ENCODE peak calls at places on chromosomes 6 and 20, in six cellular contexts. Y is astrocyte of the cerebellum, O is cardiac fibroblast, M is heart left ventricle, T is IMR-90, Z is astrocyte of the spinal cord. G is an unnamed sample.

GRCh38 chr6:152529364-152529763 is 107.8 kb downstream of the SYNE1 start:
- DNase-seq in O (peak), T (peak), Z (no peak), M (no peak), Y (no peak), G (no peak)

GRCh38 chr6:166365221-166365620 is 17.5 kb downstream of the MPC1 start:
- DNase-seq in O (peak), Z (peak), Y (peak), M (no peak), T (peak), G (no peak)

GRCh38 chr20:61461459-61461858 is 209.4 kb downstream of the CDH4 start:
- DNase-seq in Y (no peak), O (no peak), M (no peak), Z (no peak), T (no peak), G (no peak)

GRCh38 chr20:60968853-60969720 is 283.0 kb upstream of the CDH4 start:
- DNase-seq in M (no peak), Y (no peak), O (no peak), Z (no peak), T (no peak), G (no peak)

GRCh38 chr6:21386744-21387143 is 206.8 kb upstream of the SOX4 start:
- DNase-seq in O (no peak), M (no peak), Y (no peak), Z (no peak), T (no peak), G (no peak)

GRCh38 chr6:136408205-136408604 is 118.6 kb upstream of the BCLAF1 start:
- DNase-seq in O (peak), M (no peak), T (peak), Z (peak), Y (peak), G (no peak)

GRCh38 chr20:45044084-45044573 is 56.8 kb downstream of the KCNS1 start:
- DNase-seq in T (peak), M (no peak), Z (peak), O (peak), Y (peak), G (no peak)

GRCh38 chr20:2840967-2841531 is 504 bp downstream of the VPS16 start:
- DNase-seq in T (peak), Z (peak), O (peak), Y (no peak), M (peak), G (no peak)

GRCh38 chr20:48656661-48657211 is 171.1 kb downstream of the PREX1 start:
- DNase-seq in O (no peak), M (no peak), Z (no peak), T (no peak), Y (no peak), G (no peak)

GRCh38 chr6:168070804-168071203 is 8.2 kb downstream of the FRMD1 start:
- DNase-seq in Z (no peak), Y (no peak), T (no peak), O (no peak), M (no peak), G (no peak)

GRCh38 chr6:167565884-167566491 is 241.1 kb downstream of the TTLL2 start:
- DNase-seq in T (no peak), Y (no peak), Z (no peak), M (peak), O (peak), G (no peak)

GRCh38 chr20:52312131-52312729 is 120.7 kb upstream of the ZFP64 start:
- DNase-seq in Z (peak), M (no peak), T (peak), O (peak), Y (peak), G (peak)

GRCh38 chr6:150652848-150653613 is 53.3 kb downstream of the PLEKHG1 start:
- DNase-seq in Z (peak), Y (no peak), T (no peak), O (no peak), M (no peak), G (no peak)

GRCh38 chr20:51122931-51123658 is 100.2 kb upstream of the KCNG1 start:
- DNase-seq in T (no peak), Y (no peak), Z (no peak), M (no peak), O (no peak), G (no peak)

GRCh38 chr6:57267586-57268293 is 45.6 kb upstream of the RAB23 start:
- DNase-seq in O (peak), Y (peak), Z (peak), M (peak), T (peak), G (peak)

GRCh38 chr20:50850721-50851286 is 55.9 kb downstream of the BCAS4 start:
- DNase-seq in M (no peak), Y (no peak), O (peak), Z (no peak), T (no peak), G (no peak)

GRCh38 chr20:50528804-50529351 is 18.7 kb downstream of the PTPN1 start:
- DNase-seq in O (peak), Y (no peak), M (no peak), Z (no peak), T (peak), G (no peak)

GRCh38 chr20:1813674-1814635 is 81.3 kb upstream of the SIRPA start:
- DNase-seq in T (no peak), M (no peak), Z (no peak), O (no peak), Y (no peak), G (no peak)

GRCh38 chr6:138545621-138545980 is 46.3 kb upstream of the NHSL1 start:
- DNase-seq in T (peak), Z (peak), O (peak), M (peak), Y (peak), G (no peak)
- H3K4me3 ChIP-seq in T (peak), Z (peak), O (peak), M (peak), Y (peak), G (no peak)

DNA sequence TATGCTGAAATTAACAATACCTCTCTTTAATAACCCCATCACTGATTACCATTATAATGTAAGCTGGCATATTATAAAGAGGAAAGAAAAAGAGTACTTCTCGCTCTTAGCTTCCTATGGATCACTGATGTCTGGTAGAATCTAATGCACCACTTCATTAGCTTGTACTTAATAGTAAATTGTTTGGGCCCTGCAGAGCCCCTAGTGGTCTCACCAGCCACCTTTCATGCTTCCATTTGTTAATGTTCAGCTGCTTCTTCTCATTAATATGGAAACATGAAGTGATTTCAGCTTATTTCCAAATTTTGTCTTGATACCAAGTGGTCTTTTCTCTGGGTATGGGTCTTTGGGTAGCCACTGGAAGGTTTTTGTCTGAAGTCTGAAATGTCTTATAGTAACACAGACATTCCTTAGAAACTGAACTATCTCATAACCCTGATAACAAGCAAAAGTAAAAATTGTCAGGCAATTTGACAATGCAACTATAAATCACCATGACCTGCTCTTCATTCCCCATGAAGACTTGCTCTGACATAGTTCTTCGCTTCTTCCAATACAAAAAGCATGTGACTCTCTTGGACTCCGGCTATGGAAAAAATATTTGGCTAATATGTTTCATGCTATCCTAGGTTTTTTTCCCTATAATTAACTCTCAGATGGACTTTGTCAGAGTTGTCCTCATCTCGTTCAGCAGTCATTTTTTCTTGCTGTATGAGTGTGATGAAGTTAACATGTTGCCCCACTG is 395.8 kb upstream of the MARCKS start:
- DNase-seq in M (no peak), O (peak), T (peak), Y (no peak), Z (no peak), G (no peak)
- TF ChIP-seq CTCF in M (peak), O (peak), T (peak), Y (peak), Z (peak), G (peak)

DNA sequence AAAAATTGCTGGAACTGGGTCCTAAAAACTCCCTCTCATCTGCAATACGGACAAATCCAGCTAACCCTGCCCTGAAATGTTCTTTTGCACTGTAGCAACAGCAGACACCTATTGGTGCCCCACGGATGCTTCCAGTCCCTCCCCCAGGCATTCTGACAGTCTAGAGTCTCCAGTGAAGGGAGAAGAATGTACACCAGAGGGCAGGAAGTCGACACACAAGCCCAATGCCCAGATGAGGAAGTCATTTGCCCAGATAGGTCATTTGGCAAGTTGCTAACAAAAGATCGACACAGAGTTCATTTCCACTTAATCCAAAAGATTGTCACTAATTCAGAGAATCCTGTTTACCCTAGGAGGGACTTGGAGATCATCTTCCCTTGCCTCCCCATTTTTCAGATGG is 293.0 kb upstream of the PRDM1 start:
- DNase-seq in Y (no peak), Z (no peak), O (no peak), M (peak), T (no peak), G (no peak)
- H3K4me3 ChIP-seq in Y (no peak), Z (no peak), O (no peak), M (no peak), T (no peak), G (no peak)

GRCh38 chr6:18246205-18246604 is 18.1 kb downstream of the DEK start:
- DNase-seq in Z (no peak), T (no peak), O (no peak), Y (no peak), M (no peak), G (no peak)
- TF ChIP-seq CTCF in Z (no peak), T (no peak), O (no peak), Y (no peak), M (no peak), G (no peak)

GRCh38 chr6:120875900-120876299 is 458.4 kb downstream of the TBC1D32 start:
- DNase-seq in T (no peak), M (no peak), Z (no peak), Y (no peak), O (no peak), G (no peak)
- H3K4me3 ChIP-seq in T (no peak), M (no peak), Z (no peak), Y (no peak), O (no peak), G (no peak)

GRCh38 chr20:11234181-11234969 is 560.6 kb upstream of the JAG1 start:
- DNase-seq in Y (no peak), T (peak), Z (no peak), M (no peak), O (peak), G (no peak)

GRCh38 chr20:11232249-11232648 is 558.5 kb upstream of the JAG1 start:
- DNase-seq in M (no peak), O (no peak), Y (no peak), Z (no peak), T (no peak), G (no peak)

GRCh38 chr20:11229772-11230171 is 556.0 kb upstream of the JAG1 start:
- DNase-seq in Y (peak), M (peak), T (peak), Z (peak), O (peak), G (no peak)

GRCh38 chr20:11232896-11233295 is 559.1 kb upstream of the JAG1 start:
- DNase-seq in T (no peak), O (no peak), Y (no peak), M (no peak), Z (no peak), G (no peak)

DNA sequence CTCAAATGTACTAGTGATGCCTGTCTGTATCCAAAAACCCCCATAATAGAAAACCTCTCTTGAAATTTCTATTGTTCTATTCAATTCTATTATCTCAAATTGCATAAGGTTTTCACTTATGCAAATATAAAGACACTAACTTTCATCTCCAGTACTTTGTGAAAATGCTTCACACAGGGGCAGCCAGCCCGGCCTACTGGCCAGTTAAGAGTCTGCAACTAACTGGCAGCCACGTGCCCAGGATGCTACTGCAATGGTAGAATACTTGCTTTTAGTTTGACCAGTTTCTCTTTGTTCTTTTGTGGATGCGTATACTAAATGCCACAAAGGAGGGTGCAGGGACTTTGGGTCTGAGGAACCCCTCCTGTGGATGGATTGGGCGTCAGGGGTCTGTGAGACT is 557.9 kb upstream of the JAG1 start:
- DNase-seq in O (no peak), Z (no peak), M (no peak), T (no peak), Y (no peak), G (no peak)
- TF ChIP-seq CTCF in O (no peak), Z (no peak), M (peak), T (no peak), Y (no peak), G (no peak)

DNA sequence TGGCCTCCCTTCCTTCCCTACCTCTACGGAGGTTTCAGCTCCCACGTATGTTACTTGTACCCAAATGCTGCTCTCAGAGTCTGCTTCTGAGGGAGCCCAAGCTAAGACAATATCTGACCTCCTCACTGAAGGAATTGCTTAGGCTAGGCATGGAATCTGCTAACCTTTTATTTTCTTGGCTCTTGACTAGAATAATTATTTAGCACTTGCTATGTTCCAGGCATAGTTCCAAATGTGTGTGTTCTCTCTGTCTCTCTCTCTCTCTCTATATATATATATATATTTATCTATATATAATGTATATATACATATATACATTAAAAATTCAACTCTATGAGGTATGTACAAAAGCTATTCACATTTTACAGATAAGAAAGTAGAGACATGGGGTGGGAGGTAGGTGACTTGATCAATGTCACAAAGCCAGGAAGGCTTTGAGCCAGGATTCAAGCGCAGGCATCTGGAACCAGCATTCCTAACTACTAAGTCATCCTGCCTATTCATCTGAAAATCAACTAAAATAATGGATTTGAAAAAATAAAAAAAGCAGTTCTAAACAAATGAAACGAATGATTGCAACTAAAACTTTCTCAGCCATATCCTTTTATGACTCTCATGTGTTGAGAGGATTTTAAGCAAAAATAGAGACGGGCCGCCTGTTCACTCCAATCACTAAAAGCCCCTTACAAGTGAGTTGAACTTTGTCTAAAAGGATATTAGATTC is 189.7 kb upstream of the JAG1 start:
- DNase-seq in Y (peak), M (peak), O (peak), Z (peak), T (peak), G (no peak)
- H3K4me3 ChIP-seq in Y (no peak), M (no peak), O (no peak), Z (no peak), T (no peak), G (no peak)